ENCODE peak calls at places on chromosomes 12 and 14, in nine cellular contexts. P, X, K, N, H, A, C, U and I are unnamed samples.

GRCh38 chr14:52244328-52244727 is 23.2 kb upstream of the PTGDR start:
- DNase-seq in X (no peak), C (no peak), A (no peak), K (no peak), P (no peak), H (no peak), U (no peak), N (no peak), I (no peak)

GRCh38 chr14:36857136-36857535 is 195.5 kb downstream of the PAX9 start:
- DNase-seq in A (no peak), C (no peak), H (no peak), N (no peak), U (no peak), P (no peak), X (peak), K (no peak), I (no peak)

GRCh38 chr12:108214486-108214885 is 85.4 kb downstream of the WSCD2 start:
- DNase-seq in H (peak), C (peak), K (peak), U (peak), N (no peak), A (peak), P (peak), X (no peak), I (peak)

GRCh38 chr12:25361511-25361910 is 110.8 kb upstream of the KRAS start:
- DNase-seq in A (no peak), K (no peak), N (no peak), C (no peak), U (no peak), H (no peak), X (no peak), P (no peak), I (no peak)

GRCh38 chr12:13099910-13100609 is 3.4 kb downstream of the GSG1 start:
- DNase-seq in C (no peak), P (no peak), X (no peak), A (no peak), K (no peak), U (no peak), H (no peak), N (no peak), I (no peak)

GRCh38 chr12:66813137-66813867 is 134.4 kb upstream of the GRIP1 start:
- DNase-seq in X (peak), C (no peak), K (no peak), H (no peak), A (no peak), P (no peak), U (peak), N (no peak), I (no peak)

GRCh38 chr12:8145754-8146415 is 10.9 kb upstream of the ZNF705A start:
- DNase-seq in C (no peak), X (no peak), N (peak), A (peak), U (no peak), P (peak), H (peak), K (peak), I (no peak)

GRCh38 chr12:10851243-10851858 is 2.1 kb upstream of the PRR4 start:
- DNase-seq in U (no peak), H (no peak), C (no peak), P (no peak), A (no peak), X (no peak), N (no peak), K (no peak), I (no peak)

GRCh38 chr14:101230161-101230850 is 326.8 kb upstream of the RTL1 start:
- DNase-seq in C (no peak), H (no peak), K (no peak), U (no peak), A (peak), N (no peak), X (no peak), P (peak), I (no peak)

GRCh38 chr12:76470028-76470939 is 89.3 kb downstream of the OSBPL8 start:
- DNase-seq in C (no peak), N (no peak), U (peak), A (peak), H (no peak), P (no peak), K (peak), X (no peak), I (peak)

GRCh38 chr12:71691504-71692129 is 5.7 kb downstream of the TMEM19 start:
- DNase-seq in N (no peak), X (no peak), K (no peak), A (no peak), U (no peak), P (no peak), H (no peak), C (no peak), I (no peak)

GRCh38 chr12:74539765-74540526 is 2.3 kb downstream of the ATXN7L3B start:
- DNase-seq in X (no peak), U (no peak), N (no peak), P (no peak), H (peak), A (no peak), K (peak), C (no peak), I (no peak)

GRCh38 chr12:6967548-6968100 is 2.8 kb downstream of the PHB2 start:
- DNase-seq in X (no peak), C (no peak), H (no peak), A (no peak), N (no peak), P (no peak), U (no peak), K (no peak), I (no peak)

GRCh38 chr12:100372846-100373245 is 16.0 kb downstream of the SLC17A8 start:
- DNase-seq in C (no peak), N (no peak), U (no peak), X (no peak), K (no peak), H (no peak), P (no peak), A (no peak), I (no peak)

GRCh38 chr14:105168496-105168978 is at the start of gene JAG2:
- DNase-seq in P (no peak), X (peak), K (peak), N (peak), H (peak), U (peak), A (no peak), C (no peak), I (peak)

GRCh38 chr14:65958664-65959562 is 527.3 kb upstream of the CCDC196 start:
- DNase-seq in A (peak), C (no peak), X (peak), K (peak), P (peak), N (no peak), U (no peak), H (no peak), I (peak)

GRCh38 chr12:88895634-88896033 is 315.4 kb upstream of the KITLG start:
- DNase-seq in A (no peak), H (no peak), C (no peak), X (no peak), P (no peak), N (no peak), U (no peak), K (no peak), I (no peak)

GRCh38 chr14:100045687-100046344 is 19.4 kb upstream of the EVL start:
- DNase-seq in N (no peak), P (no peak), X (no peak), K (peak), H (no peak), U (no peak), C (no peak), A (no peak), I (no peak)

GRCh38 chr14:75334191-75335051 is 55.8 kb downstream of the FOS start:
- DNase-seq in A (no peak), P (peak), C (no peak), X (no peak), N (peak), U (peak), H (peak), K (peak), I (no peak)

GRCh38 chr14:83384253-83384652 is 1850.6 kb upstream of the SEL1L start:
- DNase-seq in K (no peak), A (no peak), P (no peak), H (no peak), N (no peak), C (no peak), U (no peak), X (no peak), I (no peak)